ENCODE peak calls at places on chromosomes 6 and 20, in nine cellular contexts. Y is T47D; E is activated CD4-positive, alpha-beta T cell treated with anti-CD3 and anti-CD28 coated beads, Interleukin-2, amount 50 U/mL, for 1 hour; O is progenitor cell of endocrine pancreas; W is hippocampal formation; K is activated gamma-delta T cell treated with Interleukin-2 at 50 U/mL for 16 hours; V is A549; J is iPS-NIHi11; N is Panc1. D is an unnamed sample.

GRCh38 chr6:157476797-157477196 is 95.8 kb downstream of the ZDHHC14 start:
- DNase-seq in Y (no peak), E (no peak), O (no peak), W (no peak), K (no peak), V (no peak), J (no peak), N (no peak), D (no peak)

GRCh38 chr6:160882741-160883340 is 108.7 kb upstream of the MAP3K4 start:
- DNase-seq in Y (no peak), E (no peak), O (no peak), W (no peak), K (no peak), V (no peak), J (no peak), N (no peak), D (no peak)

GRCh38 chr6:16514249-16514648 is 247.0 kb downstream of the ATXN1 start:
- DNase-seq in Y (peak; percentile 53), E (peak; percentile 15), O (no peak), W (peak; percentile 28), K (no peak), V (peak; percentile 40), J (peak; percentile 47), N (peak; percentile 10), D (peak; percentile 18)

GRCh38 chr6:20540683-20541082 is 6.4 kb downstream of the CDKAL1 start:
- DNase-seq in Y (no peak), E (no peak), O (no peak), W (no peak), K (no peak), V (no peak), J (no peak), N (no peak), D (no peak)

GRCh38 chr6:7137335-7138106 is 29.8 kb downstream of the RREB1 start:
- DNase-seq in Y (peak; percentile 61), E (peak; percentile 55), O (no peak), W (no peak), K (peak; percentile 40), V (no peak), J (no peak), N (no peak), D (peak; percentile 61)

GRCh38 chr6:98514073-98514720 is 320.2 kb upstream of the POU3F2 start:
- DNase-seq in Y (no peak), E (no peak), O (no peak), W (no peak), K (no peak), V (no peak), J (no peak), N (no peak), D (no peak)

GRCh38 chr6:100230115-100230975 is 234.4 kb downstream of the SIM1 start:
- DNase-seq in Y (no peak), E (no peak), O (no peak), W (no peak), K (no peak), V (no peak), J (no peak), N (no peak), D (no peak)

GRCh38 chr20:21027569-21027968 is 78.6 kb downstream of the LINC00237 start:
- DNase-seq in Y (peak; percentile 79), E (no peak), O (no peak), W (no peak), K (no peak), V (peak; percentile 53), J (peak; percentile 71), N (no peak), D (no peak)

GRCh38 chr6:120785459-120786086 is 548.7 kb downstream of the TBC1D32 start:
- DNase-seq in Y (no peak), E (no peak), O (no peak), W (no peak), K (no peak), V (no peak), J (no peak), N (no peak), D (no peak)

GRCh38 chr20:31568041-31568731 is 36.9 kb upstream of the ID1 start:
- DNase-seq in Y (no peak), E (no peak), O (no peak), W (no peak), K (no peak), V (no peak), J (no peak), N (no peak), D (no peak)

GRCh38 chr6:1407499-1407990 is 18.2 kb downstream of the FOXF2 start:
- DNase-seq in Y (no peak), E (no peak), O (no peak), W (no peak), K (no peak), V (no peak), J (no peak), N (no peak), D (no peak)

GRCh38 chr6:104799134-104799657 is 60.5 kb downstream of the HACE1 start:
- DNase-seq in Y (no peak), E (no peak), O (no peak), W (no peak), K (no peak), V (no peak), J (no peak), N (no peak), D (no peak)

GRCh38 chr20:45646898-45647297 is 15.8 kb upstream of the WFDC9 start:
- DNase-seq in Y (no peak), E (no peak), O (no peak), W (no peak), K (no peak), V (no peak), J (no peak), N (no peak), D (no peak)

GRCh38 chr6:38143191-38144154 is 323.9 kb downstream of the ZFAND3 start:
- DNase-seq in Y (no peak), E (no peak), O (no peak), W (peak; percentile 51), K (no peak), V (no peak), J (no peak), N (no peak), D (no peak)

GRCh38 chr6:139407718-139408222 is 33.3 kb upstream of the CITED2 start:
- DNase-seq in Y (no peak), E (no peak), O (no peak), W (no peak), K (no peak), V (no peak), J (no peak), N (peak; percentile 71), D (no peak)

GRCh38 chr6:52135217-52135616 is 47.8 kb upstream of the PKHD1 start:
- DNase-seq in Y (no peak), E (no peak), O (no peak), W (no peak), K (no peak), V (no peak), J (no peak), N (no peak), D (no peak)

GRCh38 chr20:32031007-32031958 is 20.8 kb upstream of the HCK start:
- DNase-seq in Y (peak; percentile 92), E (peak; percentile 60), O (peak; percentile 85), W (peak; percentile 52), K (peak; percentile 42), V (peak; percentile 86), J (peak; percentile 97), N (peak; percentile 71), D (peak; percentile 45)

GRCh38 chr6:36330366-36330765 is 6.3 kb downstream of the BNIP5 start:
- DNase-seq in Y (no peak), E (no peak), O (no peak), W (no peak), K (no peak), V (no peak), J (peak; percentile 21), N (no peak), D (no peak)

GRCh38 chr6:39521826-39522377 is 199.4 kb upstream of the KCNK16 start:
- DNase-seq in Y (no peak), E (no peak), O (no peak), W (no peak), K (no peak), V (no peak), J (no peak), N (no peak), D (no peak)

GRCh38 chr6:102085257-102085656 is 691.7 kb downstream of the GRIK2 start:
- DNase-seq in Y (no peak), E (no peak), O (no peak), W (no peak), K (no peak), V (no peak), J (peak; percentile 19), N (no peak), D (no peak)

GRCh38 chr6:168971549-168971948 is 282.1 kb downstream of the THBS2 start:
- DNase-seq in Y (no peak), E (no peak), O (no peak), W (no peak), K (no peak), V (no peak), J (no peak), N (no peak), D (no peak)